ENCODE peak calls at places on chromosome 19, in ten cellular contexts. Q is CD8-positive, alpha-beta memory T cell; R is transverse colon; G is fibroblast of mammary gland; H is effector memory CD4-positive, alpha-beta T cell; S is uterus; N is upper lobe of right lung; J is mucosa of descending colon; L is neuronal stem cell; Z is epithelial cell of esophagus. P is an unnamed sample.

GRCh38 chr19:37973666-37974065 is 66.7 kb downstream of the SIPA1L3 start:
- DNase-seq in Q (no peak), R (no peak), G (no peak), H (no peak), S (no peak), N (no peak), J (no peak), L (no peak), Z (no peak), P (no peak)

GRCh38 chr19:6811906-6812305 is 39.4 kb downstream of the VAV1 start:
- DNase-seq in Q (no peak), R (no peak), G (peak; percentile 52), H (no peak), S (no peak), N (no peak), J (peak; percentile 22), L (no peak), Z (peak; percentile 76), P (peak; percentile 11)

GRCh38 chr19:24098359-24098758 is 11.4 kb downstream of the ZNF254 start:
- DNase-seq in Q (no peak), R (no peak), G (no peak), H (no peak), S (no peak), N (no peak), J (no peak), L (no peak), Z (no peak), P (no peak)

GRCh38 chr19:35995655-35995993 is 636 bp downstream of the SDHAF1 start:
- DNase-seq in Q (peak; percentile 16), R (peak; percentile 58), G (peak; percentile 28), H (peak; percentile 24), S (peak; percentile 49), N (peak; percentile 75), J (peak; percentile 42), L (no peak), Z (peak; percentile 36), P (no peak)

GRCh38 chr19:49009828-49010227 is 7.1 kb downstream of the LHB start:
- DNase-seq in Q (no peak), R (no peak), G (no peak), H (no peak), S (no peak), N (no peak), J (no peak), L (no peak), Z (no peak), P (no peak)

GRCh38 chr19:44626067-44626624 is 12.8 kb downstream of the IGSF23 start:
- DNase-seq in Q (no peak), R (no peak), G (peak; percentile 94), H (no peak), S (no peak), N (no peak), J (no peak), L (no peak), Z (peak; percentile 94), P (peak; percentile 84)

GRCh38 chr19:38869160-38869835 is 8.8 kb downstream of the RINL start:
- DNase-seq in Q (peak; percentile 42), R (peak; percentile 57), G (no peak), H (peak; percentile 20), S (no peak), N (no peak), J (peak; percentile 32), L (no peak), Z (no peak), P (no peak)

GRCh38 chr19:38046254-38047047 is 139.4 kb downstream of the SIPA1L3 start:
- DNase-seq in Q (no peak), R (peak; percentile 68), G (no peak), H (no peak), S (no peak), N (no peak), J (peak; percentile 13), L (no peak), Z (no peak), P (no peak)

GRCh38 chr19:21697698-21698097 is 69.7 kb downstream of the ZNF100 start:
- DNase-seq in Q (no peak), R (no peak), G (no peak), H (no peak), S (no peak), N (no peak), J (no peak), L (no peak), Z (no peak), P (no peak)

GRCh38 chr19:57682226-57682766 is 519 bp downstream of the ZNF551 start:
- DNase-seq in Q (no peak), R (no peak), G (peak; percentile 8), H (no peak), S (no peak), N (no peak), J (no peak), L (no peak), Z (no peak), P (no peak)

GRCh38 chr19:48969276-48970138 is 4.4 kb downstream of the FTL start:
- DNase-seq in Q (no peak), R (no peak), G (peak; percentile 51), H (no peak), S (no peak), N (peak; percentile 68), J (no peak), L (no peak), Z (peak; percentile 34), P (no peak)

DNA sequence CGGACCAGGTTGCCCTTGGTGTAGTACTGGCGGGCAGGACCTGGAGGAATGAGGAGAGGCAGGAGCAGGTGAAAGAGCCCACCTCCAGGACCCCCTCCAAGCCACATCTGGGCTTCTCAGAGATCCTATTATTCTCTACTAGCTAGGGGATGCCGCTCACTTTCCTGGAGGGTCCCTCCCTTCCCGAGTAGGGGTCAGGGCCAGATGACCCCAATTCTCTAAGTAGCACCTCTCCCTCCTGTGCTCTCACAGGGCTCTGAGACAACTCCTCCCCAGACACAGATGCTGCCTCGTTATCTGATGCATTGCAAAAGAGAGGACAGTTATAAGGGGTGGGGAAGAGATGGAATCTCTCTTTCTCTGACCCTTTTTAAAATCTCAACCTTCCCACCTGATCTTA is 22.9 kb downstream of the GP6 start:
- DNase-seq in Q (no peak), R (no peak), G (no peak), H (no peak), S (no peak), N (no peak), J (no peak), L (no peak), Z (no peak), P (no peak)
- H3K4me3 ChIP-seq in Q (no peak overlapping the region), R (no peak overlapping the region), G (no peak overlapping the region), H (no peak overlapping the region), S (no peak overlapping the region), N (no peak overlapping the region), J (no peak overlapping the region), L (no peak overlapping the region), Z (no peak overlapping the region), P (no peak overlapping the region)

DNA sequence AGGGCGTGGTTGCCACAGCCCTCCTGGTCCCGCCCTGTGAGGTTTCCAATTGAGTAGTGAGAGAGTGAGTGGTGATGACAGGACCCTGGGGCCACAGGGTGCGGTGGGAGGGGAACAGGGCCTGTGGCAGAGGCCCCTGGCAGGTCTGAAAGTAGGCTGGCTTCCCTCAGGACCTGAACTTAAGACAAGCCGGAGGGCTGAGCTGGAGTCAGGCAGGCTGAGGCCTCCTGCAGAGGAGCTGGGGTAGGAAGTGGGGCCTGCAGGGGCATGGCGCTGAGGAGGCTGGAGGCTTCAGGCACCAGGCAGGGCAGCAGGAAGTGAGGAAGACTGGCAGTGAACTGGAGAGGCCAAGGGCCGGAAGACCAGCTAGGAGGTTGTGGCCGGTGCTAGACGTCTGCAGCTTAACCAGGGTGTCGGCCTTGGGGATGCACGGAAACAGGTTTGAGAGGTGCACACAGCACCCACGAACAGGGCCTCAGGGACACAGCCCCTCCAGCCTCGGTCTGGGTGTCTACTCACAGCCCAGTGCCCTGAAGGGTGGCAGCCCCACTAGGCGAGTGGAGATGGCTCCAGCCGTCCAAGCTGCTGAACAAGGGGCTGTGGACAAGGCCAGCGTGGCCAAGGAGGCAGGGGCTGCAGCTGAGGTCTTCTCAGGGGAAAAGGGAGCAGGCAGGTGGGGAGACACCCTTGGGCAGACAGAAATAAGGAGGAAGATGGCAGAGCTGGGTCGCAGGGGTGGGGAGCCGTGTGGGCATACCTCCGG is 17.8 kb downstream of the POP4 start:
- DNase-seq in Q (peak; percentile 14), R (peak; percentile 25), G (no peak), H (no peak), S (no peak), N (no peak), J (no peak), L (no peak), Z (no peak), P (no peak)
- H3K4me3 ChIP-seq in Q (peak overlapping the region; percentile 1), R (no peak overlapping the region), G (no peak overlapping the region), H (peak overlapping the region; percentile 4), S (no peak overlapping the region), N (no peak overlapping the region), J (no peak overlapping the region), L (no peak overlapping the region), Z (no peak overlapping the region), P (no peak overlapping the region)

DNA sequence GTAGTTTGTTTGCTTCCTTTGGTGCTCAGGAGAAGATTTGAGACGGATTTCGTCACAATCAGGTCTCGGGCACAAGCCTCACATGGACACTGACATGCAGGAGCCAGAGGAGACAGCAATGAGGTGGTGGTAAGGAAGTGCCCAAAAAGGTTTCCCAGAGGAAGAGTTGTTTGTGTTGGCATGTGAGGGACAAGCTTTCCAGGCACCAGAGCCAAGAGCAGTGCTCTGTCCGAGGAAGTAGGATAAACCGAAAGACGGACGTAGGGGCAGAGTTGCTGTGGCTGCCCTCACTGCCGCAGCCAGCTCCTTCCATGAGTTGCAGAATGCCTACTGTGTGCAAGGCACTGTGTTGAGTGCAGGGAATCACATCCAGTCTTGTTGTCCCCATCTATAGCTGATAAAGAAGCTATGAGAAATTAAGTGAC is 27.7 kb downstream of the SAE1 start:
- DNase-seq in Q (no peak), R (peak; percentile 14), G (no peak), H (no peak), S (peak; percentile 19), N (no peak), J (peak; percentile 31), L (no peak), Z (no peak), P (no peak)
- H3K4me3 ChIP-seq in Q (peak overlapping the region; percentile 48), R (no peak overlapping the region), G (no peak overlapping the region), H (peak overlapping the region; percentile 43), S (no peak overlapping the region), N (no peak overlapping the region), J (no peak overlapping the region), L (no peak overlapping the region), Z (no peak overlapping the region), P (no peak overlapping the region)

GRCh38 chr19:39996811-39997594 is at the start of gene ZNF546:
- DNase-seq in Q (peak; percentile 89), R (peak; percentile 93), G (peak; percentile 93), H (peak; percentile 85), S (peak; percentile 89), N (peak; percentile 95), J (peak; percentile 95), L (peak; percentile 81), Z (peak; percentile 89), P (peak; percentile 66)

GRCh38 chr19:39997595-39998216 is 846 bp downstream of the ZNF546 start:
- DNase-seq in Q (no peak), R (no peak), G (peak; percentile 91), H (no peak), S (no peak), N (no peak), J (no peak), L (no peak), Z (peak; percentile 5), P (no peak)

GRCh38 chr19:39993605-39994004 is 3.3 kb upstream of the ZNF546 start:
- DNase-seq in Q (no peak), R (no peak), G (no peak), H (no peak), S (no peak), N (no peak), J (no peak), L (no peak), Z (no peak), P (no peak)

GRCh38 chr19:39996218-39996810 is 546 bp upstream of the ZNF546 start:
- DNase-seq in Q (peak; percentile 26), R (peak; percentile 17), G (peak; percentile 78), H (peak; percentile 15), S (no peak), N (no peak), J (peak; percentile 30), L (no peak), Z (peak; percentile 70), P (no peak)

GRCh38 chr19:39995794-39996193 is 1.1 kb upstream of the ZNF546 start:
- DNase-seq in Q (no peak), R (no peak), G (no peak), H (no peak), S (no peak), N (no peak), J (no peak), L (no peak), Z (no peak), P (no peak)
- H3K4me3 ChIP-seq in Q (peak overlapping the region; percentile 45), R (no peak overlapping the region), G (peak overlapping the region; percentile 89), H (no peak overlapping the region), S (peak overlapping the region; percentile 74), N (peak overlapping the region; percentile 76), J (no peak overlapping the region), L (peak overlapping the region; percentile 91), Z (peak overlapping the region; percentile 95), P (peak overlapping the region; percentile 80)